ENCODE peak calls at places on chromosomes 13 and 19, in six cellular contexts. P is neural progenitor cell, C is astrocyte, I is fibroblast of lung, G is GM23248, X is endothelial cell of umbilical vein. B is an unnamed sample. For H3K79me2, the result is how much of the 10 kb centered on the place peaks cover.

GRCh38 chr13:27043013-27043412 is 128.6 kb downstream of the USP12 start:
- DNase-seq in X (peak), I (peak), C (peak), P (no peak), G (peak), B (no peak)

GRCh38 chr19:43704002-43704705 is 11.7 kb upstream of the IRGC start:
- DNase-seq in P (no peak), I (no peak), X (no peak), G (no peak), C (no peak), B (no peak)

GRCh38 chr13:47869780-47870179 is 131.3 kb downstream of the SUCLA2 start:
- DNase-seq in X (no peak), G (no peak), I (no peak), C (no peak), P (no peak), B (no peak)

GRCh38 chr13:33119886-33120543 is 103.8 kb downstream of the KL start:
- DNase-seq in P (no peak), I (peak), X (no peak), G (peak), C (peak), B (no peak)

GRCh38 chr13:92991687-92992086 is 234.9 kb upstream of the GPC6 start:
- DNase-seq in X (no peak), P (no peak), G (no peak), I (peak), C (peak), B (no peak)

GRCh38 chr19:44748426-44749254 is at the start of gene BCL3:
- DNase-seq in P (peak), C (no peak), I (no peak), X (peak), G (peak), B (no peak)

GRCh38 chr19:32422435-32422834 is 16.9 kb downstream of the DPY19L3 start:
- DNase-seq in G (no peak), P (no peak), I (no peak), X (no peak), C (no peak), B (no peak)

GRCh38 chr13:35789335-35790166 is 313.1 kb upstream of the MAB21L1 start:
- DNase-seq in I (peak), P (peak), C (peak), G (peak), X (peak), B (peak)

GRCh38 chr13:67186985-67187569 is 43.1 kb downstream of the PCDH9 start:
- DNase-seq in X (no peak), P (peak), G (no peak), I (no peak), C (no peak), B (no peak)

GRCh38 chr19:48123907-48124675 is 13.5 kb upstream of the PLA2G4C start:
- DNase-seq in I (peak), C (peak), P (peak), X (peak), G (peak), B (no peak)

GRCh38 chr19:16325671-16326400 is 1.2 kb downstream of the KLF2 start:
- DNase-seq in C (no peak), G (peak), P (peak), I (peak), X (peak), B (no peak)

GRCh38 chr13:110713981-110714797 is 689 bp downstream of the ING1 start:
- DNase-seq in P (peak), X (peak), I (peak), G (peak), C (no peak), B (peak)

GRCh38 chr19:15476334-15476733 is 3.0 kb downstream of the PGLYRP2 start:
- DNase-seq in P (no peak), G (no peak), X (no peak), I (no peak), C (no peak), B (no peak)

GRCh38 chr13:27968316-27969072 is 621 bp downstream of the CDX2 start:
- DNase-seq in P (peak), G (no peak), C (no peak), I (no peak), X (no peak), B (no peak)

GRCh38 chr19:15249912-15250634 is 17.8 kb upstream of the EPHX3 start:
- DNase-seq in X (peak), C (peak), P (peak), I (peak), G (peak), B (no peak)

GRCh38 chr19:18435185-18435841 is 2.6 kb downstream of the ISYNA1 start:
- DNase-seq in I (no peak), G (peak), P (no peak), C (no peak), X (no peak), B (no peak)

GRCh38 chr13:37179646-37180045 is 74.2 kb upstream of the CSNK1A1L start:
- DNase-seq in C (peak), G (no peak), X (peak), I (peak), P (no peak), B (no peak)

GRCh38 chr13:110109140-110109783 is 197.7 kb downstream of the COL4A1 start:
- DNase-seq in G (no peak), X (no peak), P (no peak), I (no peak), C (no peak), B (no peak)

GRCh38 chr13:48038763-48039162 is 1.2 kb downstream of the NUDT15 start:
- DNase-seq in I (no peak), X (no peak), C (no peak), G (peak), P (peak), B (peak)

GRCh38 chr19:615619-616018 is 17.7 kb downstream of the POLRMT start:
- DNase-seq in G (no peak), C (no peak), I (no peak), X (peak), P (no peak), B (no peak)

GRCh38 chr19:5290336-5291262 is 50.0 kb downstream of the PTPRS start:
- DNase-seq in G (no peak), I (no peak), X (no peak), P (no peak), C (no peak), B (peak)

GRCh38 chr13:45209229-45209628 is 8.4 kb upstream of the KCTD4 start:
- DNase-seq in X (no peak), C (no peak), G (peak), P (no peak), I (no peak), B (no peak)

GRCh38 chr13:94640676-94641075 is 39.0 kb downstream of the GPR180 start:
- DNase-seq in G (peak), I (peak), C (peak), P (no peak), X (peak), B (no peak)

GRCh38 chr13:113813070-113813748 is 50.7 kb downstream of the GAS6 start:
- DNase-seq in G (no peak), I (no peak), P (no peak), X (no peak), C (no peak), B (no peak)

GRCh38 chr19:33905473-33905936 is 108.8 kb downstream of the KCTD15 start:
- DNase-seq in I (peak), X (peak), C (no peak), G (no peak), P (peak), B (no peak)

GRCh38 chr13:98035373-98035772 is 81.9 kb downstream of the IPO5 start:
- DNase-seq in X (no peak), C (no peak), P (no peak), I (no peak), G (no peak), B (no peak)

GRCh38 chr19:49827034-49827433 is 8.9 kb downstream of the MED25 start:
- DNase-seq in I (no peak), X (no peak), P (no peak), G (no peak), C (no peak), B (no peak)

GRCh38 chr13:85693889-85694511 is 105.2 kb downstream of the SLITRK6 start:
- DNase-seq in X (no peak), P (no peak), I (peak), C (peak), G (no peak), B (peak)

GRCh38 chr13:41813426-41813825 is 147.5 kb downstream of the VWA8 start:
- DNase-seq in G (peak), X (no peak), I (peak), C (peak), P (no peak), B (no peak)

GRCh38 chr19:6710273-6711077 is 10.0 kb downstream of the C3 start:
- DNase-seq in P (peak), I (no peak), C (no peak), G (no peak), X (no peak), B (no peak)

GRCh38 chr19:49977111-49977510 is 16.1 kb upstream of the SIGLEC11 start:
- DNase-seq in P (no peak), G (no peak), C (no peak), X (no peak), I (no peak), B (no peak)

GRCh38 chr19:35332817-35333216 is 3.8 kb downstream of the CD22 start:
- DNase-seq in C (no peak), I (no peak), G (no peak), X (no peak), P (no peak), B (no peak)
- H3K79me2 ChIP-seq in C (under half), I (under half), G (under half), X (under half), P (under half), B (under half)

DNA sequence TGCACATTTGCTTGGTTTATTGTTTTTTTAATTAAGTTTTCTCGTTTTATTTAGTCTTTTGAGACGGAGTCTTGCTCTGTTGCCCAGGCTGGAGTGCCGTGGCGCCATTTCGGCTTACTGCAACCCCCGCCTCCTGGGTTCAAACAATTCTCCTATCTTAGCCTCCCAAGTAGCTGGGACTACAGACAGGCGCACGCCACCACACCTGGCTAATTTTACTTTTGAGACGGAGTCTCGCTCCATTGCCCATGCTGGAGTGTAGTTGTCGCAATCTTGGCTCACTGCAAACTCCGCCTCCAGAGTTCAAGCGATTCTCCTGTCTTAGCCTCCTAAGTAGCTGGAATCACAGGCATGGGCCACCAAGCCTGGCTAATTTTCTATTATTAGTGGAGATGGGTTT is 1.3 kb downstream of the RPS9 start:
- DNase-seq in C (no peak), X (no peak), I (no peak), P (no peak), G (no peak), B (peak)
- H3K4me3 ChIP-seq in C (peak), X (peak), I (peak), P (peak), G (peak), B (peak)

GRCh38 chr19:10748924-10749434 is 31.1 kb downstream of the DNM2 start:
- DNase-seq in G (peak), X (peak), C (peak), I (peak), P (no peak), B (no peak)

GRCh38 chr19:10747271-10747670 is 29.4 kb downstream of the DNM2 start:
- DNase-seq in G (no peak), C (no peak), X (no peak), P (no peak), I (no peak), B (no peak)

GRCh38 chr19:10748195-10748923 is 30.5 kb downstream of the DNM2 start:
- DNase-seq in G (no peak), C (no peak), I (no peak), X (no peak), P (no peak), B (no peak)

GRCh38 chr19:10749435-10750384 is 31.8 kb downstream of the DNM2 start:
- DNase-seq in I (no peak), G (no peak), C (no peak), P (no peak), X (no peak), B (no peak)

DNA sequence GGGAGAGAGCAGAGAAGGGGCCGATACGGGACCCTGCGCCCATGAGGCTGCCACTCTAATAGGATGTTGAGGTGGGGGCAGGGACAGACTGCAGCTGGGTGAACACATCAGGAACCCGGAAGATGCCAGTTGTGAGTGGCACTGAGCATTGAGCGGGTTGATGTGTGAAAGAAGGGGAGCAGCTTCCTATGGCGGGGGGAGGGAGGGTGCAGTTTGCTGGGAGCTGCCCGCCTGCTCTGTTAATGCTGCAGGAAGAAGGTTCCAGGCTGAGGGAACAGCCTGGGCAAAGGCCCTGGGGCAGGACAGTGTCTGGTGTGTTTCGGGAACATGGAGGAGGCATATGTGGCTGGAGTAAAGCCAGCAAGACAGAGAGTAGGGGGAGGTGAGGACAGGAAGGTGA is 29.8 kb downstream of the DNM2 start:
- DNase-seq in C (no peak), P (no peak), I (no peak), G (no peak), X (no peak), B (no peak)
- H3K79me2 ChIP-seq in C (half or more), P (half or more), I (half or more), G (half or more), X (half or more), B (half or more)

DNA sequence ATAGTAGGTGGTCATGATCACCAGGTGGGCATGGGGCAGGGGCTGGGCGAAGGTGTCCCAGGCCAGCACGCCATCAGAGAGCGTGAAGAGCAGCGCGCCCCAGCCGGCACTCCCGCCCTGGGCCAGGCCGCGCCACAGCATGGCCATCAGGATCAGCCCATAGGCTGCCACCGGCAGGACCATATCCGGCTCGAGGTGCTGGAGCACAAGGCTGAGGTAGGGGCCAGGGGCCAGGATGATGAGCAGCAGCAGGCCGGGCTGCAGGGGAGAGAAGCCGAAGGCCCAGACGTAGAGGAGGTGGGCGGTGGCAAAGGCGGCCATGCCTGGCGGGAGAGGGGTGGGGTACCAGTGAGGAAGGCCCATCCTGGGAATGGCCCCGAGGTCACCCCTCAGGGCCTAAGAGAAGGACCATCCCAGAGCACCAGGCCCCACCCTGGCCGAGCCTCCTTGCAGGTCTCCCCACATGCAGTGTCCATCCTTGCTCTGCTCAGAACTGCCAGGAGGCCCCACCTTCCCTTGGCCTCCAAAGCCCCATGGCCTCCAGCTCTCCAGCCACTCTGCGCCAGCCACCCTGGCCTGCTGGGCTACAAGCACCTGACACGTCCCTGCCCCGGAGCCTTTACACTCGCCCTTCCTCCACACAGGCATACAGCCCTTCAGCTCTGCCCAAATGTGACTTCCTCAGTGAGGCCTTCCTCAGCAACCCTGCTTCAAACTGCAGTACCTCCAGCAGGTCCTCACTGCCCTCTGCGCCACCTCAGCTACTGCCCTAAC is 1.1 kb downstream of the TMEM86B start:
- DNase-seq in I (no peak), X (no peak), C (no peak), P (no peak), G (no peak), B (no peak)
- H3K4me3 ChIP-seq in I (no peak), X (no peak), C (no peak), P (no peak), G (no peak), B (no peak)

B was measured in Karpas-422.